ENCODE peak calls at places on chromosomes 7 and 10, in six cellular contexts. O, L, Q, G, X and M are unnamed samples.

GRCh38 chr7:34084651-34085050 is 179.3 kb downstream of the BMPER start:
- DNase-seq in O (no peak), L (no peak), Q (no peak), G (no peak), X (no peak), M (no peak)

GRCh38 chr7:131119381-131119780 is 208.3 kb upstream of the MKLN1 start:
- DNase-seq in O (no peak), L (no peak), Q (no peak), G (no peak), X (no peak), M (no peak)

GRCh38 chr10:79336276-79336675 is 11.0 kb upstream of the PPIF start:
- DNase-seq in O (no peak), L (no peak), Q (no peak), G (no peak), X (no peak), M (no peak)

GRCh38 chr7:14590206-14590605 is 312.3 kb downstream of the DGKB start:
- DNase-seq in O (no peak), L (no peak), Q (no peak), G (no peak), X (no peak), M (no peak)

GRCh38 chr10:77073066-77073960 is 564.3 kb downstream of the KCNMA1 start:
- DNase-seq in O (no peak), L (no peak), Q (no peak), G (peak), X (no peak), M (no peak)

GRCh38 chr10:102117391-102118159 is 2.6 kb downstream of the LDB1 start:
- DNase-seq in O (peak), L (no peak), Q (peak), G (peak), X (peak), M (no peak)

GRCh38 chr10:128091636-128092210 is 34.5 kb downstream of the MKI67 start:
- DNase-seq in O (no peak), L (no peak), Q (no peak), G (no peak), X (no peak), M (no peak)

GRCh38 chr10:91551856-91552255 is 81.0 kb downstream of the PPP1R3C start:
- DNase-seq in O (no peak), L (no peak), Q (no peak), G (no peak), X (peak), M (peak)

GRCh38 chr10:58780481-58780880 is 267.8 kb downstream of the BICC1 start:
- DNase-seq in O (no peak), L (no peak), Q (no peak), G (no peak), X (no peak), M (no peak)

GRCh38 chr10:132984801-132985545 is 42.6 kb upstream of the CFAP46 start:
- DNase-seq in O (no peak), L (no peak), Q (no peak), G (no peak), X (no peak), M (no peak)

GRCh38 chr10:119667562-119668328 is 16.6 kb downstream of the BAG3 start:
- DNase-seq in O (no peak), L (peak), Q (peak), G (no peak), X (peak), M (peak)

GRCh38 chr7:7424151-7424873 is 111.4 kb downstream of the COL28A1 start:
- DNase-seq in O (no peak), L (no peak), Q (peak), G (no peak), X (peak), M (peak)

GRCh38 chr7:77684030-77684429 is 12.2 kb upstream of the RSBN1L start:
- DNase-seq in O (no peak), L (no peak), Q (no peak), G (no peak), X (no peak), M (no peak)

GRCh38 chr7:128672927-128673517 is 930 bp downstream of the GARIN1A start:
- DNase-seq in O (no peak), L (no peak), Q (no peak), G (no peak), X (no peak), M (no peak)

GRCh38 chr10:125265579-125265955 is 105.2 kb upstream of the CTBP2 start:
- DNase-seq in O (no peak), L (no peak), Q (no peak), G (no peak), X (no peak), M (no peak)

GRCh38 chr10:73744690-73744994 is 470 bp downstream of the SEC24C start:
- DNase-seq in O (peak), L (no peak), Q (peak), G (no peak), X (no peak), M (no peak)

GRCh38 chr7:40709077-40709964 is 574.5 kb downstream of the SUGCT start:
- DNase-seq in O (no peak), L (no peak), Q (no peak), G (no peak), X (no peak), M (no peak)

GRCh38 chr10:110524179-110524863 is 26.6 kb downstream of the DUSP5 start:
- DNase-seq in O (no peak), L (no peak), Q (no peak), G (no peak), X (no peak), M (no peak)

GRCh38 chr7:90488220-90488619 is 18.8 kb downstream of the PTTG1IP2 start:
- DNase-seq in O (no peak), L (no peak), Q (no peak), G (no peak), X (no peak), M (no peak)

GRCh38 chr7:19133891-19134290 is 11.3 kb downstream of the FERD3L start:
- DNase-seq in O (no peak), L (no peak), Q (no peak), G (no peak), X (no peak), M (no peak)

GRCh38 chr10:13852872-13853271 is 266.1 kb downstream of the PRPF18 start:
- DNase-seq in O (no peak), L (no peak), Q (no peak), G (no peak), X (no peak), M (no peak)

GRCh38 chr10:102003541-102003940 is 52.4 kb downstream of the ARMH3 start:
- DNase-seq in O (no peak), L (no peak), Q (no peak), G (no peak), X (no peak), M (no peak)

GRCh38 chr7:50954716-50955115 is 172.0 kb upstream of the GRB10 start:
- DNase-seq in O (no peak), L (no peak), Q (no peak), G (no peak), X (no peak), M (no peak)

GRCh38 chr10:271201-271600 is 135.9 kb downstream of the ZMYND11 start:
- DNase-seq in O (no peak), L (no peak), Q (no peak), G (no peak), X (no peak), M (no peak)

GRCh38 chr10:83625831-83626360 is 513.4 kb upstream of the GHITM start:
- DNase-seq in O (no peak), L (no peak), Q (no peak), G (no peak), X (no peak), M (no peak)

GRCh38 chr7:16130127-16131110 is 290.9 kb downstream of the CRPPA start:
- DNase-seq in O (no peak), L (no peak), Q (no peak), G (no peak), X (no peak), M (no peak)

GRCh38 chr7:92609921-92610518 is 19.8 kb upstream of the FAM133B start:
- DNase-seq in O (no peak), L (no peak), Q (no peak), G (no peak), X (peak), M (no peak)

GRCh38 chr10:79401015-79401921 is 44.2 kb downstream of the ZCCHC24 start:
- DNase-seq in O (no peak), L (no peak), Q (no peak), G (no peak), X (no peak), M (no peak)

GRCh38 chr7:125814030-125814535 is 884.5 kb upstream of the POT1 start:
- DNase-seq in O (no peak), L (no peak), Q (no peak), G (no peak), X (no peak), M (no peak)

GRCh38 chr10:62250594-62251198 is 17.9 kb downstream of the RTKN2 start:
- DNase-seq in O (no peak), L (no peak), Q (no peak), G (no peak), X (no peak), M (peak)

GRCh38 chr7:113087278-113087998 is 811 bp upstream of the GPR85 start:
- DNase-seq in O (no peak), L (no peak), Q (no peak), G (no peak), X (no peak), M (no peak)

GRCh38 chr10:90306187-90306586 is 551.7 kb downstream of the HTR7 start:
- DNase-seq in O (no peak), L (no peak), Q (no peak), G (no peak), X (no peak), M (peak)